ENCODE peak calls at places on chromosomes 16 and 17, in ten cellular contexts. N is LNCaP clone FGC; R is ELR; O is T47D; A is activated naive CD8-positive, alpha-beta T cell treated with anti-CD3 and anti-CD28 coated beads for 36 hours; T is naive thymus-derived CD4-positive, alpha-beta T cell; V is stomach; S is HS-5; K is stimulated activated CD8-positive, alpha-beta memory T cell treated with anti-CD3 and anti-CD28 coated beads, Interleukin-4, amount 100 ng/mL, for 24 hours; C is activated CD4-positive, alpha-beta T cell treated with anti-CD3 and anti-CD28 coated beads, Interleukin-2, amount 10 ng/mL, durations not matched to agents 7 days and 5 days. I is an unnamed sample.

GRCh38 chr16:86577314-86577971 is 906 bp upstream of the FOXL1 start:
- DNase-seq in N (no peak), R (peak), O (no peak), A (no peak), T (no peak), V (no peak), S (no peak), K (no peak), C (no peak), I (no peak)

GRCh38 chr16:1379054-1379862 is 27.5 kb downstream of the GNPTG start:
- DNase-seq in N (no peak), R (peak), O (peak), A (peak), T (peak), V (peak), S (no peak), K (peak), C (peak), I (peak)

GRCh38 chr16:86338403-86339115 is 171.8 kb upstream of the FOXF1 start:
- DNase-seq in N (no peak), R (peak), O (no peak), A (no peak), T (no peak), V (no peak), S (no peak), K (no peak), C (no peak), I (peak)

GRCh38 chr17:63442549-63443035 is 3.5 kb downstream of the CYB561 start:
- DNase-seq in N (no peak), R (peak), O (no peak), A (no peak), T (no peak), V (no peak), S (no peak), K (no peak), C (no peak), I (no peak)

GRCh38 chr16:7303677-7304200 is 28.9 kb upstream of the RBFOX1 start:
- DNase-seq in N (no peak), R (no peak), O (no peak), A (no peak), T (no peak), V (no peak), S (no peak), K (no peak), C (no peak), I (no peak)

GRCh38 chr17:2233441-2233947 is 70.1 kb downstream of the SMG6 start:
- DNase-seq in N (no peak), R (peak), O (no peak), A (no peak), T (no peak), V (no peak), S (no peak), K (no peak), C (no peak), I (no peak)

GRCh38 chr17:78992542-78993212 is 13.0 kb upstream of the LGALS3BP start:
- DNase-seq in N (no peak), R (no peak), O (no peak), A (no peak), T (no peak), V (peak), S (no peak), K (no peak), C (no peak), I (no peak)

GRCh38 chr17:39750131-39751015 is 12.6 kb downstream of the GRB7 start:
- DNase-seq in N (no peak), R (no peak), O (no peak), A (no peak), T (no peak), V (no peak), S (no peak), K (no peak), C (no peak), I (no peak)

GRCh38 chr16:12210925-12211869 is 234.7 kb downstream of the SNX29 start:
- DNase-seq in N (no peak), R (no peak), O (no peak), A (no peak), T (no peak), V (no peak), S (no peak), K (no peak), C (no peak), I (no peak)

GRCh38 chr17:68101992-68102758 is 66.6 kb downstream of the KPNA2 start:
- DNase-seq in N (no peak), R (peak), O (peak), A (no peak), T (peak), V (peak), S (no peak), K (peak), C (peak), I (peak)

GRCh38 chr17:75460295-75460694 is 3.9 kb downstream of the TMEM94 start:
- DNase-seq in N (no peak), R (no peak), O (no peak), A (no peak), T (no peak), V (no peak), S (no peak), K (no peak), C (no peak), I (no peak)

GRCh38 chr16:62067182-62067581 is 30.9 kb upstream of the CDH8 start:
- DNase-seq in N (no peak), R (no peak), O (no peak), A (no peak), T (no peak), V (no peak), S (no peak), K (no peak), C (no peak), I (no peak)

GRCh38 chr17:42568341-42569111 is 1.6 kb downstream of the MLX start:
- DNase-seq in N (no peak), R (no peak), O (no peak), A (no peak), T (no peak), V (no peak), S (no peak), K (no peak), C (no peak), I (no peak)

GRCh38 chr17:3796110-3796821 is 4.7 kb downstream of the ITGAE start:
- DNase-seq in N (no peak), R (no peak), O (no peak), A (peak), T (no peak), V (peak), S (no peak), K (peak), C (peak), I (no peak)

GRCh38 chr16:82633964-82634600 is 7.3 kb downstream of the CDH13 start:
- DNase-seq in N (no peak), R (peak), O (no peak), A (no peak), T (no peak), V (no peak), S (no peak), K (no peak), C (no peak), I (no peak)

GRCh38 chr16:70778901-70779309 is 22.1 kb downstream of the VAC14 start:
- DNase-seq in N (peak), R (peak), O (no peak), A (no peak), T (no peak), V (no peak), S (peak), K (no peak), C (no peak), I (peak)

GRCh38 chr16:23030001-23030400 is 119.3 kb downstream of the USP31 start:
- DNase-seq in N (no peak), R (no peak), O (no peak), A (no peak), T (no peak), V (no peak), S (no peak), K (no peak), C (no peak), I (no peak)

GRCh38 chr17:4605826-4606225 is 21.5 kb downstream of the SMTNL2 start:
- DNase-seq in N (no peak), R (no peak), O (no peak), A (no peak), T (no peak), V (no peak), S (no peak), K (no peak), C (no peak), I (peak)

GRCh38 chr17:13520899-13521572 is 80.7 kb downstream of the HS3ST3A1 start:
- DNase-seq in N (no peak), R (peak), O (no peak), A (no peak), T (no peak), V (no peak), S (no peak), K (no peak), C (no peak), I (no peak)

GRCh38 chr17:74921769-74922168 is 1.3 kb downstream of the USH1G start:
- DNase-seq in N (no peak), R (no peak), O (no peak), A (no peak), T (no peak), V (no peak), S (no peak), K (no peak), C (no peak), I (no peak)

GRCh38 chr17:19533718-19534561 is at the start of gene SLC47A1:
- DNase-seq in N (no peak), R (peak), O (peak), A (peak), T (no peak), V (no peak), S (no peak), K (no peak), C (no peak), I (no peak)

GRCh38 chr17:41003926-41004325 is 4.2 kb upstream of the KRTAP3-2 start:
- DNase-seq in N (no peak), R (no peak), O (no peak), A (no peak), T (no peak), V (no peak), S (no peak), K (no peak), C (no peak), I (no peak)

GRCh38 chr16:83581994-83582747 is 225.6 kb upstream of the HSBP1 start:
- DNase-seq in N (no peak), R (no peak), O (no peak), A (no peak), T (no peak), V (no peak), S (no peak), K (no peak), C (no peak), I (no peak)

GRCh38 chr17:63785556-63785955 is 11.6 kb downstream of the DDX42 start:
- DNase-seq in N (no peak), R (peak), O (no peak), A (no peak), T (no peak), V (no peak), S (peak), K (no peak), C (no peak), I (no peak)

GRCh38 chr17:35577826-35578194 is 561 bp downstream of the PEX12 start:
- DNase-seq in N (no peak), R (peak), O (no peak), A (peak), T (no peak), V (no peak), S (no peak), K (no peak), C (no peak), I (no peak)

GRCh38 chr17:75565066-75565465 is 22.5 kb upstream of the MYO15B start:
- DNase-seq in N (peak), R (peak), O (peak), A (no peak), T (no peak), V (no peak), S (peak), K (no peak), C (no peak), I (peak)

GRCh38 chr16:55835578-55835977 is 2.7 kb upstream of the CES1 start:
- DNase-seq in N (no peak), R (no peak), O (no peak), A (no peak), T (no peak), V (no peak), S (no peak), K (no peak), C (no peak), I (peak)

GRCh38 chr16:87461466-87461975 is 31.3 kb downstream of the ZCCHC14 start:
- DNase-seq in N (peak), R (peak), O (peak), A (peak), T (no peak), V (peak), S (no peak), K (no peak), C (peak), I (peak)

GRCh38 chr17:3534881-3535252 is 22.7 kb downstream of the TRPV3 start:
- DNase-seq in N (no peak), R (peak), O (no peak), A (peak), T (no peak), V (no peak), S (no peak), K (no peak), C (no peak), I (no peak)

GRCh38 chr16:85720319-85720637 is 30.6 kb downstream of the C16orf74 start:
- DNase-seq in N (peak), R (peak), O (peak), A (no peak), T (no peak), V (peak), S (no peak), K (no peak), C (no peak), I (no peak)

GRCh38 chr17:47946929-47947397 is 5.6 kb downstream of the PNPO start:
- DNase-seq in N (peak), R (peak), O (peak), A (peak), T (peak), V (peak), S (peak), K (peak), C (peak), I (peak)

GRCh38 chr17:57723427-57724037 is 21.6 kb downstream of the CCDC182 start:
- DNase-seq in N (no peak), R (no peak), O (no peak), A (no peak), T (no peak), V (no peak), S (no peak), K (no peak), C (no peak), I (no peak)

GRCh38 chr16:86634290-86634689 is 55.9 kb downstream of the FOXL1 start:
- DNase-seq in N (no peak), R (peak), O (no peak), A (no peak), T (no peak), V (no peak), S (no peak), K (no peak), C (no peak), I (no peak)

I was measured in Caco-2.